ENCODE peak calls at places on chromosome 19, in four cellular contexts. E, Y, A and D are unnamed samples.

GRCh38 chr19:55646889-55647731 is 902 bp upstream of the CCDC106 start:
- DNase-seq in Y (no peak), A (no peak), E (no peak), D (no peak)

GRCh38 chr19:30393729-30394480 is 21.7 kb downstream of the ZNF536 start:
- DNase-seq in Y (no peak), A (no peak), E (no peak), D (no peak)

GRCh38 chr19:51602189-51602854 is 27.9 kb downstream of the SIGLEC5 start:
- DNase-seq in A (no peak), E (no peak), Y (no peak), D (no peak)

GRCh38 chr19:38253788-38254187 is 2.4 kb downstream of the PPP1R14A start:
- DNase-seq in Y (no peak), E (no peak), A (no peak), D (no peak)

GRCh38 chr19:44624840-44625354 is 11.5 kb downstream of the IGSF23 start:
- DNase-seq in Y (no peak), E (no peak), A (no peak), D (no peak)

GRCh38 chr19:48715681-48716171 is 3.8 kb downstream of the MAMSTR start:
- DNase-seq in A (no peak), E (no peak), Y (peak), D (no peak)

GRCh38 chr19:57708641-57709354 is at the start of gene ZNF154:
- DNase-seq in A (peak), Y (peak), E (peak), D (peak)

GRCh38 chr19:17041994-17042393 is 15.4 kb upstream of the CPAMD8 start:
- DNase-seq in Y (no peak), A (no peak), E (no peak), D (no peak)

GRCh38 chr19:8184274-8184673 is 24.9 kb upstream of the CERS4 start:
- DNase-seq in E (no peak), Y (no peak), A (no peak), D (no peak)

GRCh38 chr19:37095859-37096258 is 17.6 kb downstream of the ZNF420 start:
- DNase-seq in Y (no peak), A (no peak), E (no peak), D (no peak)

GRCh38 chr19:2561895-2562294 is 86.0 kb downstream of the GADD45B start:
- DNase-seq in E (no peak), Y (no peak), A (no peak), D (no peak)

GRCh38 chr19:33359581-33359980 is 13.9 kb upstream of the CEBPG start:
- DNase-seq in Y (no peak), E (no peak), A (no peak), D (no peak)

GRCh38 chr19:31144069-31144468 is 205.2 kb downstream of the TSHZ3 start:
- DNase-seq in Y (no peak), E (no peak), A (no peak), D (no peak)